ENCODE peak calls at places on chromosomes 6 and 20, in five cellular contexts. F, H, A, S and X are unnamed samples. For H3K4me1, the result is how much of the 10 kb centered on the place peaks cover.

GRCh38 chr20:32456869-32457421 is 98.8 kb downstream of the ASXL1 start:
- DNase-seq in A (no peak), S (no peak), F (peak), H (peak), X (peak)

GRCh38 chr6:122052501-122052900 is 347.0 kb upstream of the HSF2 start:
- DNase-seq in S (no peak), A (no peak), H (no peak), F (no peak), X (no peak)

GRCh38 chr6:165186041-165186440 is 123.4 kb downstream of the C6orf118 start:
- DNase-seq in H (no peak), A (no peak), S (no peak), F (no peak), X (no peak)

GRCh38 chr6:132270745-132271414 is 130.4 kb downstream of the MOXD1 start:
- DNase-seq in A (peak), S (no peak), F (no peak), H (no peak), X (peak)

GRCh38 chr6:157235600-157236039 is 87.7 kb downstream of the TMEM242 start:
- DNase-seq in S (no peak), A (peak), F (peak), H (peak), X (no peak)

GRCh38 chr20:5735845-5736530 is 14.2 kb upstream of the SHLD1 start:
- DNase-seq in F (no peak), A (peak), S (no peak), H (no peak), X (no peak)

GRCh38 chr6:44298055-44298803 is 14.9 kb downstream of the AARS2 start:
- DNase-seq in S (no peak), H (no peak), F (no peak), A (no peak), X (no peak)

GRCh38 chr20:23368316-23369110 is 6.5 kb downstream of the GZF1 start:
- DNase-seq in S (no peak), F (no peak), A (peak), H (no peak), X (peak)

GRCh38 chr6:29602564-29603361 is 17.8 kb downstream of the OR2H2 start:
- DNase-seq in S (peak), H (peak), A (peak), F (peak), X (peak)

GRCh38 chr20:61655591-61655990 is 403.5 kb downstream of the CDH4 start:
- DNase-seq in F (no peak), H (no peak), A (no peak), S (no peak), X (no peak)

GRCh38 chr6:54244430-54244829 is 63.8 kb upstream of the TINAG start:
- DNase-seq in H (peak), F (peak), A (peak), S (peak), X (peak)

GRCh38 chr6:31525932-31526591 is 2.7 kb upstream of the MCCD1 start:
- DNase-seq in A (no peak), H (no peak), F (no peak), S (no peak), X (peak)

GRCh38 chr6:4610256-4610655 is 165.9 kb upstream of the CDYL start:
- DNase-seq in F (no peak), H (no peak), A (peak), S (no peak), X (no peak)

GRCh38 chr20:61608275-61609085 is 356.4 kb downstream of the CDH4 start:
- DNase-seq in H (no peak), A (peak), F (peak), S (no peak), X (peak)

GRCh38 chr20:31704225-31705119 is 18.2 kb downstream of the BCL2L1 start:
- DNase-seq in H (peak), F (no peak), S (peak), A (no peak), X (peak)

GRCh38 chr6:45959534-45960195 is 56.0 kb downstream of the CLIC5 start:
- DNase-seq in F (no peak), A (peak), H (no peak), S (no peak), X (peak)

GRCh38 chr6:167699141-167700036 is 127.3 kb upstream of the AFDN start:
- DNase-seq in F (no peak), S (no peak), A (no peak), H (no peak), X (peak)

GRCh38 chr6:9540534-9541126 is 874.2 kb downstream of the TFAP2A start:
- DNase-seq in F (peak), A (peak), H (peak), S (peak), X (peak)

GRCh38 chr20:46222521-46223007 is 85.7 kb downstream of the CDH22 start:
- DNase-seq in A (no peak), S (no peak), F (no peak), H (no peak), X (no peak)

GRCh38 chr6:87628881-87629280 is 38.9 kb downstream of the ORC3 start:
- DNase-seq in H (no peak), F (peak), S (no peak), A (peak), X (no peak)

GRCh38 chr6:155528335-155528734 is 72.7 kb upstream of the NOX3 start:
- DNase-seq in H (no peak), F (no peak), S (no peak), A (no peak), X (no peak)
- H3K4me2 ChIP-seq in H (no peak), F (no peak), S (no peak), A (no peak), X (no peak)

GRCh38 chr6:38339914-38340313 is 299.8 kb downstream of the BTBD9 start:
- DNase-seq in S (no peak), H (no peak), F (no peak), A (no peak), X (no peak)

GRCh38 chr6:38337819-38338465 is 301.8 kb downstream of the BTBD9 start:
- DNase-seq in H (peak), A (peak), S (peak), F (no peak), X (peak)

GRCh38 chr6:38341501-38341900 is 298.2 kb downstream of the BTBD9 start:
- DNase-seq in F (no peak), H (no peak), S (no peak), A (no peak), X (no peak)

DNA sequence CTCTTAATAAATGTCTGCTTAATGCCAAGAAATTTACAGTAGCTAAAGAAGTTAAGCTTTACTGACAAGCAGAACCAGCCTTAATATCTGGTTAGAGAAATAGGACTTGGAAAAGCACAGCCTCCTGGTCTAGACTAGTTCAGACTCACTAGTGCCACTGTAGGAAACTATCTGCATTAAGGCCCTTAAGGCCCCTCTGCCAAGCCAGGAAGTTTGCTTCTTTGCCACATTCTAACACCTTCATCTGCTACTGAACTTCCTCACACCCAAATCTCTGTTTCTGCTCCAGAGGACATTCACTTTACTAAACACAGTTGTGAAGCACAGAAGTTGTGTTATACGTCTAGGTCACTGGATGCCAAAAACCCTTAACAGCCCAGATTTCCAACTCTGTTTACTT is 302.8 kb downstream of the BTBD9 start:
- DNase-seq in H (no peak), F (no peak), A (no peak), S (no peak), X (no peak)
- TF ChIP-seq CTCF in H (no peak), F (no peak), A (no peak), S (no peak), X (no peak)

GRCh38 chr20:59003836-59004492 is 3.1 kb downstream of the CTSZ start:
- DNase-seq in S (no peak), H (no peak), A (no peak), F (no peak), X (no peak)

GRCh38 chr20:59004493-59004762 is 2.6 kb downstream of the CTSZ start:
- DNase-seq in A (no peak), F (no peak), S (no peak), H (no peak), X (no peak)

GRCh38 chr20:59006167-59006863 is 739 bp downstream of the CTSZ start:
- DNase-seq in F (no peak), S (no peak), H (no peak), A (no peak), X (peak)

GRCh38 chr20:59005523-59006166 is 1.4 kb downstream of the CTSZ start:
- DNase-seq in A (no peak), S (no peak), F (no peak), H (no peak), X (no peak)

DNA sequence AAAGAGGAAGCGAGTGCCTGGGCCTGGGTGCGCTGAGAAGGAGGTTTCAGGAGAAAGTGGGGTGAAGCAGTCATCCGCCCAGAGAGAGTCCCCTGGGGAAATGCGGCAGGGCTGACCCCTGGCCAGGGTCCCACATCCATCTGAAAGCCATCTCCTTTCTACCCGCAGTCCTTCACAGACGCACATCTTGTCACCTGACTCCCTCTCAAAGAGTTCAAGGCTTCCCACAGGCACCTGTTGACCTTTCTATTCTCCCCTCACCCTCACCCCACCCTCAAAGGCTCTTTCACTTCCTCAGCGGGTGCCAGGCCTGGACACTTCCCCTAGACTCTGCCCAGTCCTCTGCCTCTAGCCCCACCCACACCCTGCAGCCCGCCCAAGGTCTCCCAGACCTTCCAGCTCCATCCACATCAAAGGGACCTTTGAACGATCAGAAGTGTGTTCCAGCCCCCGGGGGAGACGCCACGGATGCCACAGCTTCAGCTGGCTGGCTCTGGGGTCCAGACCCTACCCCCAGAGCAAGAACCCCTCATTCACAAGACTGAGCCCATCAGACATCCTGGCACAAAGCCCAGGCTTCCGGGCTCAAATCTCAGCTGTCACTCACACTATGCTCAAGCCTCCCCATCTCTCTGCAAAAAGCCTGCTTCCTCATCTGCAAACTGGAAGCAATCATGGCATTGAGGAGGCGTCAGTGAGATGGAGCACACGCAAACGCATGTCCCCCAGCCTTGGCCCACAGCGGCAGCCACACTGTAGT is 2.1 kb downstream of the CTSZ start:
- DNase-seq in F (peak), H (no peak), A (no peak), S (no peak), X (no peak)
- H3K4me1 ChIP-seq in F (under half), H (under half), A (under half), S (under half), X (under half)

GRCh38 chr6:24524329-24524728 is 29.6 kb downstream of the ALDH5A1 start:
- DNase-seq in F (no peak), A (no peak), H (no peak), S (no peak), X (no peak)
- H3K4me2 ChIP-seq in F (no peak), A (no peak), H (no peak), S (no peak), X (no peak)

DNA sequence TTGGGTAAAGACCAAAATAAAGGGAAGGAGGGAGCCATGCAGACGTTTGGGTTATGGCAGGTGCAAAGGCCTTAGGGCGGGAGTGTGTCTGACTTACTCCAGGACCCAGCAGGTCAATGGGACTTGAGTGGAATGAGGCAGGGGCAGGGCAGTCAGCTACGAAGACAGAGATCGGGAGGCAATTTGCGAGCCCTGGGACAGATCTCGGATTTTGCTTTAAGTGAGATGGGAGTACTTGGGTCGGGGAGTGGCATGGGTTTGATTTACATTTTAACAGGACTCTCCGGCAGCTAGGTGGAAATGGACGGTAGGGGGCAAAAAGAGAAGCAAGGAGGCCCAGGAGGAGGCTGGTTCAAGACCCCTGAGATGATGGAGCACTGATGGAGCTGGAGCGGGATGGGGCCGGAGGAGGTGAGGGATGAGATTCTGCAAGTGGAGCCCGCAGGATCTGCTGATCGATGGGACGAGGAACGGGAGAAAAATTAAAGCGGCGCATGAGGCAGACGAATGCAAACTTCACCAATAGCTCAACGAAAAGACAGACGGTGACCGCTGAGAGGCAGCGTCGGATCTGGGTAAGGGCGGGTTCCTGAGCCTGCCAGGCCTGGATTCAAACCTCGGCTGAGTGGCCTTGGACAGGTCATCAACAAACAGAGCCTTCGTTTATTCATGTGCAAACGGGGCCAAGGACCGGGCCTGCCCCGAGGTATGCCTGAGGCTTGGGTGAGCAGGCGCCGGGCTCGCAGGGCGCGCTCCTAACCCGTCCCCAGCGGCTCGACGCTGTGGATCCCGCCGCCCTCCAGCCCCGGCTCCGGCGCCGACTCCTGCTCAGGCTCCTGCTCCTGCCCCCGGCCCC is 774 bp upstream of the RBCK1 start:
- DNase-seq in F (peak), S (peak), H (peak), A (peak), X (peak)
- TF ChIP-seq CTCF in F (peak), S (peak), H (peak), A (no peak), X (peak)

GRCh38 chr6:75604294-75604693 is 2.6 kb downstream of the SENP6 start:
- DNase-seq in F (no peak), A (no peak), S (no peak), H (no peak), X (no peak)
- H3K4me1 ChIP-seq in F (under half), A (under half), S (under half), H (under half), X (under half)